ENCODE peak calls at places on chromosomes 2 and 18, in ten cellular contexts. O is HCT116, Q is nephron progenitor cell, R is sigmoid colon, L is heart left ventricle, A is ascending aorta, P is cardiac muscle cell, B is Calu3, I is mammary epithelial cell, W is cardiac fibroblast. V is an unnamed sample.

GRCh38 chr2:47602996-47603395 is 179.9 kb upstream of the MSH6 start:
- DNase-seq in O (no peak), Q (no peak), R (no peak), L (no peak), A (no peak), P (no peak), B (no peak), I (no peak), W (peak; percentile 33), V (no peak)

GRCh38 chr18:50848038-50848437 is 28.2 kb upstream of the MRO start:
- DNase-seq in O (no peak), Q (no peak), R (no peak), L (no peak), A (no peak), P (peak; percentile 52), B (no peak), I (no peak), W (no peak), V (no peak)

GRCh38 chr2:29562896-29563295 is 358.5 kb downstream of the ALK start:
- DNase-seq in O (no peak), Q (no peak), R (no peak), L (no peak), A (no peak), P (no peak), B (no peak), I (no peak), W (no peak), V (no peak)

GRCh38 chr18:44541781-44542180 is 138.9 kb upstream of the SETBP1 start:
- DNase-seq in O (no peak), Q (no peak), R (no peak), L (no peak), A (no peak), P (no peak), B (no peak), I (no peak), W (no peak), V (no peak)

GRCh38 chr2:58140508-58141072 is 94.0 kb downstream of the VRK2 start:
- DNase-seq in O (no peak), Q (no peak), R (no peak), L (no peak), A (no peak), P (no peak), B (no peak), I (no peak), W (no peak), V (no peak)

GRCh38 chr18:41456791-41457190 is 498.2 kb upstream of the PIK3C3 start:
- DNase-seq in O (no peak), Q (no peak), R (no peak), L (no peak), A (no peak), P (no peak), B (no peak), I (no peak), W (no peak), V (no peak)

GRCh38 chr18:35039633-35040032 is 1.6 kb upstream of the MAPRE2 start:
- DNase-seq in O (no peak), Q (no peak), R (no peak), L (no peak), A (no peak), P (no peak), B (peak; percentile 6), I (no peak), W (no peak), V (no peak)

GRCh38 chr2:133843091-133843490 is 274.8 kb upstream of the NCKAP5 start:
- DNase-seq in O (no peak), Q (no peak), R (no peak), L (no peak), A (no peak), P (no peak), B (no peak), I (no peak), W (peak; percentile 86), V (no peak)

GRCh38 chr2:228094377-228094921 is 87.0 kb downstream of the SPHKAP start:
- DNase-seq in O (no peak), Q (no peak), R (no peak), L (no peak), A (no peak), P (no peak), B (no peak), I (no peak), W (peak; percentile 20), V (no peak)

GRCh38 chr2:200310545-200310971 is 4.1 kb downstream of the SPATS2L start:
- DNase-seq in O (no peak), Q (no peak), R (no peak), L (no peak), A (no peak), P (no peak), B (no peak), I (no peak), W (peak; percentile 75), V (no peak)

GRCh38 chr2:177972782-177973181 is 99.8 kb downstream of the PDE11A start:
- DNase-seq in O (no peak), Q (no peak), R (no peak), L (no peak), A (no peak), P (no peak), B (no peak), I (no peak), W (no peak), V (no peak)

GRCh38 chr2:68125821-68126220 is 31.9 kb upstream of the PNO1 start:
- DNase-seq in O (no peak), Q (no peak), R (no peak), L (no peak), A (no peak), P (no peak), B (no peak), I (no peak), W (no peak), V (no peak)

GRCh38 chr2:122341007-122341406 is 585.6 kb downstream of the TSN start:
- DNase-seq in O (no peak), Q (no peak), R (no peak), L (no peak), A (no peak), P (no peak), B (no peak), I (peak; percentile 64), W (peak; percentile 93), V (no peak)

GRCh38 chr2:120237491-120237902 is 14.3 kb upstream of the TMEM185B start:
- DNase-seq in O (peak; percentile 63), Q (no peak), R (no peak), L (no peak), A (no peak), P (no peak), B (peak; percentile 63), I (peak; percentile 37), W (peak; percentile 72), V (no peak)

GRCh38 chr2:16055848-16056580 is 115.7 kb downstream of the MYCN start:
- DNase-seq in O (no peak), Q (no peak), R (no peak), L (no peak), A (no peak), P (peak; percentile 33), B (no peak), I (no peak), W (no peak), V (no peak)

GRCh38 chr2:100561191-100561590 is 1.6 kb upstream of the PDCL3 start:
- DNase-seq in O (no peak), Q (no peak), R (no peak), L (no peak), A (no peak), P (no peak), B (no peak), I (no peak), W (peak; percentile 8), V (no peak)

DNA sequence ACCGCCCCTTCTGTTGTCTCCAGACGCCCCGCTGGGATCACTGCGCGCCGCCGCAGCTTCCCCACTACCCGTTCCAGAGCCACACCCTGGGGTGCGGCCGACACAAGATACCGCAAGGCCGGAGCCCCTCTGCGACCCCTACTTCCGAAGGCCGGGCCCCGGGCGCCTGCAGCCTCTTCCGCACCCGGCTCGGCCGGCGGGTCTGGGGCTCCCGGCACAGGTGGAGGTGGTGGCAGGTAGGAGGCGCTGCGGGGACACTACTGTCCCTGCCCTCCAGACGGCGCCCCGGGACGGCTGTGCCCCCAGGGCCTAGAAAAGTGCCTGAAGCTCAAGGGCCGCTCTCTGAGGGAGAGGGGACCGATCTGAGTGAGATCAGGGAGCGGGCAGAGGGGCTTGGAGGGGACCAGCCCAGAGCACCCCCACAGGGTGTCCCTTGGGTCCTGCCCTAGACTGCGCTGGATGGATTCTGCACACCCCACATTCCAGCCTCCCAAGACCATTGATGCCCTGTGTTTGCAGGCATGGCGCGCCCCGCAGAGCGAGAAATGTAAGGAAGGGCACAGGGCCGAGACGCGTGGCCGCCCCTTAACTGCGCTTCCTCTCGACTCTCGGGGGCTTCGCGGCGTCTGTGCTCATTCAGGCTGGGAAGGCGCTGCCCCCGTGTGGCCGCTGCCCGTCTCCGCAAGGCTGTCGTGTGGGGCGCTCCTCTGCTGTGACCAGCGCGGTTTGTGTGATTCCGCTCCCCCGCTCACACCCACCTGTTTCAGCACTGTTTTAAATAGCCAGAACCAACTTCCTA is 79.9 kb downstream of the GFPT1 start:
- DNase-seq in O (peak; percentile 33), Q (peak; percentile 88), R (peak; percentile 93), L (peak; percentile 84), A (peak; percentile 33), P (peak; percentile 88), B (peak; percentile 80), I (peak; percentile 54), W (peak; percentile 90), V (peak; percentile 94)
- TF ChIP-seq CTCF in O (peak; percentile 94), Q (peak; percentile 79), R (peak; percentile 93), L (peak; percentile 91), A (peak; percentile 78), P (peak; percentile 77), B (peak; percentile 83), I (peak; percentile 75), W (peak; percentile 88), V (peak; percentile 87)

GRCh38 chr18:46264255-46264654 is 160.1 kb downstream of the HAUS1 start:
- DNase-seq in O (peak; percentile 16), Q (no peak), R (no peak), L (no peak), A (no peak), P (no peak), B (no peak), I (peak; percentile 54), W (peak; percentile 87), V (no peak)
- TF ChIP-seq CTCF in O (no peak), Q (no peak), R (no peak), L (no peak), A (no peak), P (no peak), B (no peak), I (no peak), W (peak; percentile 15), V (no peak)

DNA sequence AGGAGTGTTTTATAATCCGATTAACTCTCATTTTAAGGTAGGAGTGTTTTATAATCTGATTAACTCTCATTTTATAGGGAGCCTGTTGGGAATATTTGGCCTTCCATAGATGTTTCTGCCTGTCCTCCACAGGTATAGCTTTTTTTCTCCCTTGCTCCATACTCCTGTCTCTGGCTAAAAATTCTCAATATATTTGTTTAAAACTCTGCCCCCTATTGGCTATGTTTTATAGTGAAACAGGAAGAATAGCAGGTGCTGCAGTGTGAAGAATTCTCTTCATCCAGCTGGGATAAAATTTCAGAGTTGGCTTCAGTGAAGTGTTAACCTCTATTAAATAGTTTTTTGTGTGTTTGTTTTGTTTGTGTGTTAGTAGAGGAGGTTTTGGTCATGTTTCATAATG is 1046.0 kb upstream of the TMEFF2 start:
- DNase-seq in O (no peak), Q (no peak), R (no peak), L (no peak), A (no peak), P (peak; percentile 62), B (no peak), I (no peak), W (no peak), V (no peak)
- TF ChIP-seq CTCF in O (peak; percentile 43), Q (peak; percentile 40), R (no peak), L (no peak), A (no peak), P (peak; percentile 15), B (peak; percentile 41), I (peak; percentile 26), W (no peak), V (peak; percentile 32)

GRCh38 chr18:27787543-27787942 is 389.4 kb downstream of the CDH2 start:
- DNase-seq in O (no peak), Q (no peak), R (no peak), L (no peak), A (no peak), P (no peak), B (no peak), I (no peak), W (no peak), V (no peak)
- TF ChIP-seq CTCF in O (no peak), Q (no peak), R (no peak), L (no peak), A (no peak), P (no peak), B (no peak), I (no peak), W (no peak), V (no peak)

V was measured in osteocyte.